ENCODE peak calls at places on chromosomes 1 and 21, in ten cellular contexts. W is prostate gland; Q is lung; Y is CD4-positive, CD25-positive, alpha-beta regulatory T cell; O is cardiac muscle cell; L is thyroid gland; N is psoas muscle; A is adrenal gland; S is neuronal stem cell; V is A673. I is an unnamed sample. For H3K27me3, the result is how much of the 10 kb centered on the place peaks cover.

GRCh38 chr1:240831191-240831631 is 219.3 kb upstream of the GREM2 start:
- DNase-seq in L (no peak), Q (no peak), S (no peak), Y (no peak), A (no peak), V (no peak), O (peak), W (no peak), N (no peak), I (no peak)

GRCh38 chr21:31282095-31282709 is 61.9 kb downstream of the TIAM1 start:
- DNase-seq in L (no peak), Y (no peak), W (no peak), N (no peak), S (no peak), V (no peak), Q (no peak), A (no peak), O (peak), I (no peak)

GRCh38 chr1:172499636-172500141 is 33.3 kb upstream of the SUCO start:
- DNase-seq in S (no peak), N (no peak), Y (no peak), V (no peak), O (no peak), W (peak), Q (peak), L (peak), A (no peak), I (peak)

GRCh38 chr1:239811211-239811902 is 280.3 kb upstream of the FMN2 start:
- DNase-seq in S (no peak), V (no peak), N (no peak), Y (no peak), W (no peak), L (no peak), A (no peak), O (no peak), Q (no peak), I (no peak)

GRCh38 chr1:77271851-77272250 is 10.0 kb upstream of the AK5 start:
- DNase-seq in S (no peak), V (no peak), Y (no peak), W (no peak), Q (no peak), O (peak), A (no peak), L (no peak), N (no peak), I (no peak)

GRCh38 chr1:241701483-241702290 is 49.6 kb downstream of the WDR64 start:
- DNase-seq in S (no peak), Y (no peak), L (no peak), A (no peak), O (no peak), W (no peak), V (peak), N (no peak), Q (no peak), I (no peak)

GRCh38 chr1:226425431-226426031 is 17.6 kb upstream of the PARP1 start:
- DNase-seq in Y (no peak), W (no peak), Q (no peak), O (no peak), A (no peak), V (no peak), L (no peak), N (no peak), S (no peak), I (no peak)

GRCh38 chr1:37234941-37235418 is 200.7 kb upstream of the GRIK3 start:
- DNase-seq in L (no peak), W (no peak), N (no peak), A (no peak), Q (no peak), V (no peak), O (no peak), S (peak), Y (no peak), I (no peak)

GRCh38 chr1:89633103-89633744 is at the start of gene LRRC8C:
- DNase-seq in O (peak), L (peak), N (peak), Q (peak), V (peak), Y (peak), A (peak), S (no peak), W (peak), I (peak)

GRCh38 chr1:30742300-30742962 is 15.1 kb downstream of the LAPTM5 start:
- DNase-seq in V (no peak), A (no peak), N (no peak), S (no peak), L (no peak), O (no peak), Q (no peak), Y (no peak), W (no peak), I (no peak)

GRCh38 chr21:46099476-46099875 is 1.6 kb downstream of the COL6A2 start:
- DNase-seq in N (peak), Y (no peak), V (no peak), A (peak), O (peak), S (no peak), W (peak), Q (peak), L (no peak), I (peak)
- H3K4me3 ChIP-seq in N (peak), Y (no peak), V (no peak), A (no peak), O (no peak), S (no peak), W (peak), Q (no peak), L (no peak), I (peak)

GRCh38 chr1:181898773-181899172 is 162.7 kb downstream of the ZNF648 start:
- DNase-seq in Q (no peak), W (no peak), O (no peak), N (no peak), S (no peak), V (no peak), L (no peak), A (no peak), Y (no peak), I (no peak)

GRCh38 chr1:181896824-181897223 is 164.7 kb downstream of the ZNF648 start:
- DNase-seq in O (no peak), Y (no peak), A (no peak), V (no peak), L (no peak), S (no peak), Q (no peak), W (no peak), N (no peak), I (no peak)

GRCh38 chr1:181893937-181894336 is 167.6 kb downstream of the ZNF648 start:
- DNase-seq in W (no peak), A (no peak), N (no peak), O (no peak), L (no peak), S (no peak), V (no peak), Y (no peak), Q (no peak), I (no peak)

DNA sequence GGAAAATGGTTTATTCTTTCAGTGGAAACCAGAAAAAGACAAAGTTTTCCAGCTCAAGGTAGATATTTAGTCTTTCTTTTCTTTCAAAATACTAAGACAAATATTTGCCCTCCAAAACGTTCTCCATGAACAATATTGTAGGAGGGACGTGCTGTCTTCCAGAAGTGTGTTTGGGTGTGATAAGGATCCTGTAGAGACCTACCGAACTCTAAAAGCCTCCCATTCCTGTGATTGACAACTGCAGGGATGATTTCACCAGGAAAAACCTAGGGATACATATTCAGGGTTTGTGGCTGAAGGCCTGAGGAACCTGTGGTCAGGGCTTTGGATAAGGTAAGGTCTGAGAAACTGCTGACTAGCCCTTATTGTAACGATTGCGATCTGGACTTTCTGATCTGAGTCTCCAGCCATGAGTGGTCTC is 167.1 kb downstream of the ZNF648 start:
- DNase-seq in N (no peak), V (no peak), S (no peak), A (no peak), W (no peak), Q (no peak), Y (no peak), L (no peak), O (no peak), I (no peak)
- H3K27ac ChIP-seq in N (no peak), V (no peak), S (no peak), A (no peak), W (no peak), Q (no peak), Y (no peak), L (no peak), O (no peak), I (no peak)

GRCh38 chr1:21628798-21629393 is 40.3 kb downstream of the RAP1GAP start:
- DNase-seq in V (no peak), O (no peak), L (no peak), Q (no peak), S (no peak), W (no peak), Y (no peak), A (no peak), N (no peak), I (no peak)
- H3K27me3 ChIP-seq in V (under half), O (under half), L (under half), Q (under half), S (under half), W (under half), Y (under half), A (under half), N (under half), I (under half)

GRCh38 chr1:164706596-164706995 is 147.6 kb downstream of the PBX1 start:
- DNase-seq in Q (no peak), A (no peak), L (no peak), Y (no peak), O (no peak), S (no peak), N (no peak), W (no peak), V (no peak), I (no peak)
- H3K4me3 ChIP-seq in Q (no peak), A (no peak), L (no peak), Y (no peak), O (no peak), S (no peak), N (no peak), W (no peak), V (no peak), I (no peak)

GRCh38 chr21:33514234-33514633 is 22.7 kb upstream of the DNAJC28 start:
- DNase-seq in V (no peak), Y (no peak), W (no peak), L (no peak), A (no peak), O (peak), Q (no peak), N (no peak), S (no peak), I (no peak)
- H3K27ac ChIP-seq in V (no peak), Y (no peak), W (no peak), L (no peak), A (no peak), O (no peak), Q (no peak), N (no peak), S (no peak), I (no peak)

DNA sequence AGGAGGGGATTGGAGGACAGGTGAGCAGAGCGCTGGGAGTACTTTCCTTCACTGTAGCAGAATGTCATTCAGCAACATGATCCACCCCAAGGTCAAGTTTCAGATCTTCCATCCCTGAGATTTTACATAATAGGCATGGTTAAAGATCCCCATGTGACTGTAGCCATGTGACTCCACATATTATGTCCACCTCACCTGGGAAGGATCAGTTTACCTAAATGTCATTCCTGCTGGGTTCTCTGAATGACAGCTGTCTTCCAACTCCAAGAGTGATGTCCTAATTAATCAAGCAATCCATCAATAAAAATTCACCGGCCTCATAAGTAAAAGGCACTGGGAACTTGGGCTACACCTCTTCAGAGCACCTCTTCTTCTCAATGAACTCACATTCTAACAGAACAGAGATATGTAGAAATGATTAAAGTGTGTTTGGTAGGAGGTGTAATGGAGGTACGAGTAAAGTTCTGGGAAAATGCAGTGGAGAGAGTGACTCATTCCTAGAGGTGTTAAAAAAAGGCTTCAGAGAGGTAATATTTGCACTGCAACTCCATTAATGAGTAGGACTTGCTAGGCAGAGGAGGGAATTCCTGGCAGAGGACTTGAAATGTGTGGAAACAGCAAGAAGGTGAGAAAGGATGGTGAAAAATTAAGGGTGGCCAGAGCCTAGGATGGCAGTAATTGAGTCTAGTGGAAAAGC is 22.2 kb upstream of the MAPKAPK2 start:
- DNase-seq in Y (no peak), A (no peak), W (no peak), O (no peak), L (no peak), N (no peak), Q (no peak), V (no peak), S (no peak), I (no peak)
- H3K27me3 ChIP-seq in Y (under half), A (under half), W (under half), O (under half), L (under half), N (under half), Q (under half), V (under half), S (under half), I (under half)

DNA sequence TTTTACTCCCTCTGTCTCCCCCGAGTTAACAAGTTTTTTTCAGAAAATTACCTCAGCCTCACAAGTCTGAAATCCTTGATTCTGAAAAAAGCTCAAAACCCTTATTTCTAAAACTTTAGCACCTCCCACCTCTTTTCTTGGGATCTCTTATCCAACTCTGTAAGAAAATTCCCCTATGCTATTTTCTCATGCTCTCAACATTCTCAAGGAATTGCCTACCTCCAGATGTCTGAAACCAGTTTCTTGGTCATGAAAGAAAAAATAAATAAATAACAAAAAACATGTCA is 18.1 kb upstream of the SFPQ start:
- DNase-seq in L (no peak), O (no peak), V (no peak), W (no peak), Q (no peak), N (no peak), Y (no peak), A (no peak), S (no peak), I (no peak)
- H3K4me3 ChIP-seq in L (no peak), O (no peak), V (no peak), W (no peak), Q (no peak), N (no peak), Y (no peak), A (no peak), S (no peak), I (no peak)

I was measured in heart right ventricle.